ENCODE peak calls at places on chromosomes 12 and 14, in five cellular contexts. One of them, this sample, is unnamed. For H3K27me3, the result is how much of the 10 kb centered on the place peaks cover.

GRCh38 chr12:49803693-49804450 is 24.3 kb downstream of the NCKAP5L start:
- DNase-seq in endothelial cell of umbilical vein: no peak
- DNase-seq in body of pancreas: no peak
- DNase-seq in heart left ventricle: no peak
- DNase-seq in ovary: no peak
- DNase-seq in this sample: no peak

GRCh38 chr12:87082756-87083155 is 826.6 kb upstream of the MGAT4C start:
- DNase-seq in endothelial cell of umbilical vein: no peak
- DNase-seq in body of pancreas: no peak
- DNase-seq in heart left ventricle: no peak
- DNase-seq in ovary: no peak
- DNase-seq in this sample: no peak

GRCh38 chr12:11307143-11307542 is 3.1 kb downstream of the PRB4 start:
- DNase-seq in endothelial cell of umbilical vein: no peak
- DNase-seq in body of pancreas: no peak
- DNase-seq in heart left ventricle: no peak
- DNase-seq in ovary: no peak
- DNase-seq in this sample: no peak

GRCh38 chr12:126233625-126234024 is 1168.4 kb downstream of the AACS start:
- DNase-seq in endothelial cell of umbilical vein: no peak
- DNase-seq in body of pancreas: no peak
- DNase-seq in heart left ventricle: no peak
- DNase-seq in ovary: no peak
- DNase-seq in this sample: no peak

GRCh38 chr12:7072024-7072423 is 11.5 kb downstream of the C1S start:
- DNase-seq in endothelial cell of umbilical vein: no peak
- DNase-seq in body of pancreas: no peak
- DNase-seq in heart left ventricle: no peak
- DNase-seq in ovary: no peak
- DNase-seq in this sample: no peak

GRCh38 chr14:67734675-67735074 is 33.0 kb downstream of the RDH12 start:
- DNase-seq in endothelial cell of umbilical vein: peak
- DNase-seq in body of pancreas: no peak
- DNase-seq in heart left ventricle: peak
- DNase-seq in ovary: no peak
- DNase-seq in this sample: no peak

GRCh38 chr14:101109347-101109638 is 205.8 kb upstream of the RTL1 start:
- DNase-seq in endothelial cell of umbilical vein: no peak
- DNase-seq in body of pancreas: no peak
- DNase-seq in heart left ventricle: no peak
- DNase-seq in ovary: no peak
- DNase-seq in this sample: peak

GRCh38 chr12:27814851-27815591 is 35.0 kb upstream of the MANSC4 start:
- DNase-seq in endothelial cell of umbilical vein: no peak
- DNase-seq in body of pancreas: no peak
- DNase-seq in heart left ventricle: no peak
- DNase-seq in ovary: no peak
- DNase-seq in this sample: no peak

GRCh38 chr12:55932546-55932919 is 1.6 kb downstream of the DGKA start:
- DNase-seq in endothelial cell of umbilical vein: peak
- DNase-seq in body of pancreas: no peak
- DNase-seq in heart left ventricle: no peak
- DNase-seq in ovary: no peak
- DNase-seq in this sample: no peak

GRCh38 chr14:101072070-101072469 is 168.5 kb upstream of the RTL1 start:
- DNase-seq in endothelial cell of umbilical vein: no peak
- DNase-seq in body of pancreas: no peak
- DNase-seq in heart left ventricle: no peak
- DNase-seq in ovary: no peak
- DNase-seq in this sample: no peak

GRCh38 chr12:51389302-51389999 is 1.8 kb downstream of the GALNT6 start:
- DNase-seq in endothelial cell of umbilical vein: no peak
- DNase-seq in body of pancreas: no peak
- DNase-seq in heart left ventricle: no peak
- DNase-seq in ovary: no peak
- DNase-seq in this sample: no peak

GRCh38 chr12:27964123-27964522 is 8.4 kb downstream of the PTHLH start:
- DNase-seq in endothelial cell of umbilical vein: peak
- DNase-seq in body of pancreas: no peak
- DNase-seq in heart left ventricle: no peak
- DNase-seq in ovary: no peak
- DNase-seq in this sample: no peak

GRCh38 chr12:6778212-6778570 is 5.9 kb downstream of the LAG3 start:
- DNase-seq in endothelial cell of umbilical vein: no peak
- DNase-seq in body of pancreas: no peak
- DNase-seq in heart left ventricle: no peak
- DNase-seq in ovary: peak
- DNase-seq in this sample: peak

GRCh38 chr12:116693259-116694227 is 44.3 kb downstream of the SPRING1 start:
- DNase-seq in endothelial cell of umbilical vein: no peak
- DNase-seq in body of pancreas: peak
- DNase-seq in heart left ventricle: peak
- DNase-seq in ovary: no peak
- DNase-seq in this sample: peak

GRCh38 chr12:52175411-52176350 is 16.1 kb downstream of the KRT80 start:
- DNase-seq in endothelial cell of umbilical vein: peak
- DNase-seq in body of pancreas: no peak
- DNase-seq in heart left ventricle: no peak
- DNase-seq in ovary: no peak
- DNase-seq in this sample: no peak

GRCh38 chr12:131726-132465 is 65.3 kb downstream of the IQSEC3 start:
- DNase-seq in endothelial cell of umbilical vein: no peak
- DNase-seq in body of pancreas: no peak
- DNase-seq in heart left ventricle: no peak
- DNase-seq in ovary: no peak
- DNase-seq in this sample: no peak

GRCh38 chr14:81329640-81330385 is 70.3 kb downstream of the STON2 start:
- DNase-seq in endothelial cell of umbilical vein: no peak
- DNase-seq in body of pancreas: no peak
- DNase-seq in heart left ventricle: no peak
- DNase-seq in ovary: no peak
- DNase-seq in this sample: no peak

GRCh38 chr12:105296116-105297095 is 34.1 kb upstream of the C12orf75 start:
- DNase-seq in endothelial cell of umbilical vein: no peak
- DNase-seq in body of pancreas: no peak
- DNase-seq in heart left ventricle: no peak
- DNase-seq in ovary: no peak
- DNase-seq in this sample: no peak

GRCh38 chr12:87871061-87871460 is 158.1 kb downstream of the C12orf50 start:
- DNase-seq in endothelial cell of umbilical vein: no peak
- DNase-seq in body of pancreas: no peak
- DNase-seq in heart left ventricle: no peak
- DNase-seq in ovary: no peak
- DNase-seq in this sample: no peak

GRCh38 chr12:6295187-6295811 is 15.2 kb upstream of the PLEKHG6 start:
- DNase-seq in endothelial cell of umbilical vein: peak
- DNase-seq in body of pancreas: peak
- DNase-seq in heart left ventricle: peak
- DNase-seq in ovary: no peak
- DNase-seq in this sample: peak

GRCh38 chr12:12505544-12506501 is 56.8 kb downstream of the DUSP16 start:
- DNase-seq in endothelial cell of umbilical vein: peak
- DNase-seq in body of pancreas: no peak
- DNase-seq in heart left ventricle: no peak
- DNase-seq in ovary: no peak
- DNase-seq in this sample: peak

GRCh38 chr12:108955225-108955835 is 65.5 kb downstream of the SVOP start:
- DNase-seq in endothelial cell of umbilical vein: peak
- DNase-seq in body of pancreas: peak
- DNase-seq in heart left ventricle: peak
- DNase-seq in ovary: no peak
- DNase-seq in this sample: peak

GRCh38 chr12:94805749-94806148 is 155.4 kb upstream of the TMCC3 start:
- DNase-seq in endothelial cell of umbilical vein: peak
- DNase-seq in body of pancreas: no peak
- DNase-seq in heart left ventricle: no peak
- DNase-seq in ovary: no peak
- DNase-seq in this sample: no peak

GRCh38 chr12:67382206-67382871 is 113.2 kb downstream of the CAND1 start:
- DNase-seq in endothelial cell of umbilical vein: no peak
- DNase-seq in body of pancreas: no peak
- DNase-seq in heart left ventricle: no peak
- DNase-seq in ovary: no peak
- DNase-seq in this sample: no peak

GRCh38 chr12:41205070-41205715 is 17.1 kb downstream of the PDZRN4 start:
- DNase-seq in endothelial cell of umbilical vein: peak
- DNase-seq in body of pancreas: no peak
- DNase-seq in heart left ventricle: no peak
- DNase-seq in ovary: no peak
- DNase-seq in this sample: no peak

GRCh38 chr14:75645051-75645450 is 15.6 kb downstream of the ERG28 start:
- DNase-seq in endothelial cell of umbilical vein: no peak
- DNase-seq in body of pancreas: no peak
- DNase-seq in heart left ventricle: no peak
- DNase-seq in ovary: no peak
- DNase-seq in this sample: no peak

DNA sequence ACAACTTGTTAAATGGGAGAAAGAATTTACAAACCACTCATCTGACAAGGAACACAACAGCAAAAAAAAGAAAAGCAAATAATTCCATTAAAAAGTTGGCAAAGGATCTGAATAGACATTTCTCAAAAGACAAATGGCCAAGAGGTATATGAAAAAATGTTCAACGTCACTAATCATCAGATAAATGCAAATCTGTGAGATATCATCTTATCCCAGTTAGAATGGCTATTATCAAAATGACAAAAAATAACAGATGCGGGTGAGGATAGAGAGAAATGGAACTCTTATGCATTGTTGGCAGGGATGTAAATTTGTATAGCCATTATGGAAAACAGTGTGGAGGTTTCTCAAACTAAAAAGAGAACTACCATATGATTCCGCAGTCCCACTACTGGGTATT is 29.9 kb downstream of the CYP46A1 start:
- DNase-seq in endothelial cell of umbilical vein: no peak
- DNase-seq in body of pancreas: no peak
- DNase-seq in heart left ventricle: no peak
- DNase-seq in ovary: no peak
- DNase-seq in this sample: no peak
- H3K27me3 ChIP-seq in endothelial cell of umbilical vein: under half
- H3K27me3 ChIP-seq in body of pancreas: under half
- H3K27me3 ChIP-seq in heart left ventricle: under half
- H3K27me3 ChIP-seq in ovary: under half
- H3K27me3 ChIP-seq in this sample: under half

GRCh38 chr12:15037091-15037723 is 64.4 kb downstream of the PDE6H start:
- DNase-seq in endothelial cell of umbilical vein: no peak
- DNase-seq in body of pancreas: no peak
- DNase-seq in heart left ventricle: no peak
- DNase-seq in ovary: no peak
- DNase-seq in this sample: no peak
- TF ChIP-seq POLR2A in endothelial cell of umbilical vein: no peak
- TF ChIP-seq POLR2A in body of pancreas: no peak
- TF ChIP-seq POLR2A in heart left ventricle: no peak
- TF ChIP-seq POLR2A in ovary: no peak
- TF ChIP-seq POLR2A in this sample: no peak

GRCh38 chr14:102775855-102776760 is 1.1 kb upstream of the TRAF3 start:
- DNase-seq in endothelial cell of umbilical vein: peak
- DNase-seq in body of pancreas: peak
- DNase-seq in heart left ventricle: no peak
- DNase-seq in ovary: no peak
- DNase-seq in this sample: peak

GRCh38 chr14:102774391-102775153 is 2.7 kb upstream of the TRAF3 start:
- DNase-seq in endothelial cell of umbilical vein: peak
- DNase-seq in body of pancreas: peak
- DNase-seq in heart left ventricle: no peak
- DNase-seq in ovary: peak
- DNase-seq in this sample: peak

GRCh38 chr14:102770910-102771543 is 6.2 kb upstream of the TRAF3 start:
- DNase-seq in endothelial cell of umbilical vein: no peak
- DNase-seq in body of pancreas: no peak
- DNase-seq in heart left ventricle: no peak
- DNase-seq in ovary: no peak
- DNase-seq in this sample: no peak

GRCh38 chr14:102770147-102770909 is 6.9 kb upstream of the TRAF3 start:
- DNase-seq in endothelial cell of umbilical vein: no peak
- DNase-seq in body of pancreas: no peak
- DNase-seq in heart left ventricle: no peak
- DNase-seq in ovary: no peak
- DNase-seq in this sample: no peak

DNA sequence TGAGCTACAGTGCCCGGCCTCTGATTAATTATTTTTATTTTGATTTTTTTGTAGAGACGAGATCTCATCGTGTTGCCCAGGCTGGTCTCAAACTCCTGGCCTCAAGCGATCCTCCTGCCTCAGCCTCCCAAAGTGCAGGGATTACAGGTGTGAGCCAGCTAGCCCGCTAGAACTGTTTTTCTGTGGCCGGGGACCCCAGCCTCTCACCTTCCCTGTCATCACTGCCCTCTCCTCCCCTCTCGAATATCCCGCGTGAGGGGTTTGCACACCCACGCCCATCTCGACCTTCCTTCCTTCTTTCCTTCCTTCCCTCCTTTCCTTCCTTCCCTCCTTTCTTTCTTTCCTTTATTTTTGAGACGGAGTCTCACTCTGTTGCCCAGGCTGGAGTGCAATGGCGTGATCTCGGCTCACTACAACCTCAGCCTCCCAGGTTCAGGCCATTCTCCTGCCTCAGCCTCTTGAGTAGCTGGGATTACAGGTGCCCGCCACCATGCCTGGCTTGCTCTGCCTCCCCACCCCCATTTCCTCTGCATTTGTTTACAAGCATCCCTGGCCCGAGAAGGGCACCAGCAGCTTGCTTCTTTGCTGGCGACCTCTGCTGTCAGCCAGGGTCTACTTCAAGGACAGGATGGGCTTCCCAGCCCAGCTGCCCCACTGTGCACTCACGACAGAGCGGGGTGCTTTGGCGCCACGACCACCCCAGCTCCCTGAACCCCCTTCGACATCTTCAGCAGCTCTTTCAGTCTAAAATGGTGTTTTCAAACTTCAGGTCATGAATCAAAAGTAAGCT is 4.3 kb upstream of the TRAF3 start:
- DNase-seq in endothelial cell of umbilical vein: no peak
- DNase-seq in body of pancreas: no peak
- DNase-seq in heart left ventricle: no peak
- DNase-seq in ovary: no peak
- DNase-seq in this sample: no peak
- TF ChIP-seq CTCF in endothelial cell of umbilical vein: peak
- TF ChIP-seq CTCF in body of pancreas: no peak
- TF ChIP-seq CTCF in heart left ventricle: no peak
- TF ChIP-seq CTCF in ovary: no peak
- TF ChIP-seq CTCF in this sample: no peak

DNA sequence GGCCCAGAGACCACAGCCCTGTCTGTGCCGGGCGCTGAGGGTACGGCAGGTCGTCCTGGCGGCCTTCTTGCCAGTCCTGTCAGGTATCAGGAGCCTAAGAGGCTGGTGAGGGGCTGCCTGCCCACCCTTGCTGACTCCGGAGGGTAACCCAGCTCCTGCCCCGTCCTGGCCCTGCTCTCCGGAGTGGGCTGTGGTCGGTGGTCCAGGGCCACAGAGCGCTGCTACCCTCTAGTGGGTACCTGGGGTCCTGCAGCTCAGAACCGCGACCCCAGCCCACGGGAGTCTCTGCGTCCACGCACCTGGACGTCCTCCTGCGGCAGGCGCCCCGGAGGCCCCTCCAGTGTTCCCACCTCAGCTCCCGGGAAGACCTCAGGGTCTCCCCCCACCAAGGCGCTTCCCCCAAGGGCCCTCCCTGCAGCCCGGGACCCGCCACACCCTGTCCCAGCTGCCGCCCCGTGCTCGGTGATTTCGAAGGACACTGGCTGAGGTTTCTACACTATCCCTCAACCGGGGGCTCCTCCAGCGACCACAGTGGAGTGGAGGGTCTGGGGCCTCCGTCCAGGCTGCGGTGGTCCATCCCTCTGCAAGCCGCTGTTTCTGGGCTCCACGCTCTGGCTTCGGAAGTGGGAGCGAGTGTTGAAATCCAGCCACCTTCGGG is 75.9 kb upstream of the FBRSL1 start:
- DNase-seq in endothelial cell of umbilical vein: no peak
- DNase-seq in body of pancreas: no peak
- DNase-seq in heart left ventricle: no peak
- DNase-seq in ovary: no peak
- DNase-seq in this sample: no peak
- H3K27me3 ChIP-seq in endothelial cell of umbilical vein: under half
- H3K27me3 ChIP-seq in body of pancreas: under half
- H3K27me3 ChIP-seq in heart left ventricle: under half
- H3K27me3 ChIP-seq in ovary: under half
- H3K27me3 ChIP-seq in this sample: under half